ENCODE peak calls at places on chromosomes 12 and 14, in seven cellular contexts. One of them, this sample, is unnamed.
A peak's percentile ranks its signal among the peaks of the same experiment; 100 is the strongest.

GRCh38 chr14:51873221-51873893 is 12.9 kb downstream of the GNG2 start:
- DNase-seq in fibroblast of lung: peak; percentile 96
- DNase-seq in activated T-helper 1 cell treated with anti-CD3 and anti-CD28 coated beads, Interleukin-12 subunit alpha, Interleukin-12 subunit beta, Interleukin-2, Interleukin-4 antibody, amounts not matched to agents 30 ng/mL and 10 ng/mL and 1 ng/mL, durations not matched to agents 14 hours and 24 hours and 36 hours: peak; percentile 24
- DNase-seq in AG08396: peak; percentile 72
- DNase-seq in GM06990: peak; percentile 82
- DNase-seq in ACHN: no peak
- DNase-seq in caudate nucleus: no peak
- DNase-seq in this sample: peak; percentile 98

GRCh38 chr12:93134893-93135285 is 205.8 kb upstream of the EEA1 start:
- DNase-seq in fibroblast of lung: no peak
- DNase-seq in ACHN: no peak
- DNase-seq in GM06990: no peak
- DNase-seq in AG08396: no peak
- DNase-seq in activated T-helper 1 cell treated with anti-CD3 and anti-CD28 coated beads, Interleukin-12 subunit alpha, Interleukin-12 subunit beta, Interleukin-2, Interleukin-4 antibody, amounts not matched to agents 30 ng/mL and 10 ng/mL and 1 ng/mL, durations not matched to agents 14 hours and 24 hours and 36 hours: no peak
- DNase-seq in caudate nucleus: no peak
- DNase-seq in this sample: no peak

GRCh38 chr14:67385618-67386017 is 25.5 kb downstream of the EIF2S1 start:
- DNase-seq in ACHN: no peak
- DNase-seq in fibroblast of lung: no peak
- DNase-seq in GM06990: no peak
- DNase-seq in AG08396: no peak
- DNase-seq in caudate nucleus: no peak
- DNase-seq in activated T-helper 1 cell treated with anti-CD3 and anti-CD28 coated beads, Interleukin-12 subunit alpha, Interleukin-12 subunit beta, Interleukin-2, Interleukin-4 antibody, amounts not matched to agents 30 ng/mL and 10 ng/mL and 1 ng/mL, durations not matched to agents 14 hours and 24 hours and 36 hours: no peak
- DNase-seq in this sample: no peak

GRCh38 chr12:105204916-105205315 is 31.1 kb downstream of the APPL2 start:
- DNase-seq in ACHN: no peak
- DNase-seq in AG08396: no peak
- DNase-seq in GM06990: no peak
- DNase-seq in fibroblast of lung: peak; percentile 92
- DNase-seq in caudate nucleus: no peak
- DNase-seq in activated T-helper 1 cell treated with anti-CD3 and anti-CD28 coated beads, Interleukin-12 subunit alpha, Interleukin-12 subunit beta, Interleukin-2, Interleukin-4 antibody, amounts not matched to agents 30 ng/mL and 10 ng/mL and 1 ng/mL, durations not matched to agents 14 hours and 24 hours and 36 hours: no peak
- DNase-seq in this sample: peak; percentile 89

GRCh38 chr12:69161835-69162234 is 77.5 kb upstream of the CPSF6 start:
- DNase-seq in GM06990: peak; percentile 33
- DNase-seq in AG08396: no peak
- DNase-seq in fibroblast of lung: peak; percentile 33
- DNase-seq in ACHN: no peak
- DNase-seq in activated T-helper 1 cell treated with anti-CD3 and anti-CD28 coated beads, Interleukin-12 subunit alpha, Interleukin-12 subunit beta, Interleukin-2, Interleukin-4 antibody, amounts not matched to agents 30 ng/mL and 10 ng/mL and 1 ng/mL, durations not matched to agents 14 hours and 24 hours and 36 hours: peak; percentile 14
- DNase-seq in caudate nucleus: no peak
- DNase-seq in this sample: peak; percentile 38

GRCh38 chr12:124224535-124225110 is 70.3 kb upstream of the RFLNA start:
- DNase-seq in fibroblast of lung: no peak
- DNase-seq in ACHN: no peak
- DNase-seq in activated T-helper 1 cell treated with anti-CD3 and anti-CD28 coated beads, Interleukin-12 subunit alpha, Interleukin-12 subunit beta, Interleukin-2, Interleukin-4 antibody, amounts not matched to agents 30 ng/mL and 10 ng/mL and 1 ng/mL, durations not matched to agents 14 hours and 24 hours and 36 hours: no peak
- DNase-seq in AG08396: no peak
- DNase-seq in GM06990: no peak
- DNase-seq in caudate nucleus: no peak
- DNase-seq in this sample: no peak

GRCh38 chr14:91114079-91115065 is 499 bp downstream of the DGLUCY start:
- DNase-seq in caudate nucleus: peak; percentile 92
- DNase-seq in ACHN: peak; percentile 69
- DNase-seq in GM06990: peak; percentile 83
- DNase-seq in AG08396: peak; percentile 49
- DNase-seq in fibroblast of lung: peak; percentile 34
- DNase-seq in activated T-helper 1 cell treated with anti-CD3 and anti-CD28 coated beads, Interleukin-12 subunit alpha, Interleukin-12 subunit beta, Interleukin-2, Interleukin-4 antibody, amounts not matched to agents 30 ng/mL and 10 ng/mL and 1 ng/mL, durations not matched to agents 14 hours and 24 hours and 36 hours: peak; percentile 74
- DNase-seq in this sample: peak; percentile 77

GRCh38 chr12:98352218-98352811 is 163.1 kb upstream of the TMPO start:
- DNase-seq in ACHN: peak; percentile 65
- DNase-seq in fibroblast of lung: peak; percentile 99
- DNase-seq in caudate nucleus: no peak
- DNase-seq in GM06990: no peak
- DNase-seq in AG08396: peak; percentile 34
- DNase-seq in activated T-helper 1 cell treated with anti-CD3 and anti-CD28 coated beads, Interleukin-12 subunit alpha, Interleukin-12 subunit beta, Interleukin-2, Interleukin-4 antibody, amounts not matched to agents 30 ng/mL and 10 ng/mL and 1 ng/mL, durations not matched to agents 14 hours and 24 hours and 36 hours: no peak
- DNase-seq in this sample: peak; percentile 79

GRCh38 chr12:127169321-127170270 is 1097.4 kb upstream of the TMEM132C start:
- DNase-seq in caudate nucleus: no peak
- DNase-seq in GM06990: no peak
- DNase-seq in AG08396: no peak
- DNase-seq in ACHN: no peak
- DNase-seq in activated T-helper 1 cell treated with anti-CD3 and anti-CD28 coated beads, Interleukin-12 subunit alpha, Interleukin-12 subunit beta, Interleukin-2, Interleukin-4 antibody, amounts not matched to agents 30 ng/mL and 10 ng/mL and 1 ng/mL, durations not matched to agents 14 hours and 24 hours and 36 hours: no peak
- DNase-seq in fibroblast of lung: peak; percentile 81
- DNase-seq in this sample: no peak

GRCh38 chr14:104387385-104388010 is 192.1 kb upstream of the C14orf180 start:
- DNase-seq in caudate nucleus: no peak
- DNase-seq in ACHN: no peak
- DNase-seq in fibroblast of lung: no peak
- DNase-seq in GM06990: no peak
- DNase-seq in AG08396: no peak
- DNase-seq in activated T-helper 1 cell treated with anti-CD3 and anti-CD28 coated beads, Interleukin-12 subunit alpha, Interleukin-12 subunit beta, Interleukin-2, Interleukin-4 antibody, amounts not matched to agents 30 ng/mL and 10 ng/mL and 1 ng/mL, durations not matched to agents 14 hours and 24 hours and 36 hours: no peak
- DNase-seq in this sample: no peak

GRCh38 chr14:22131749-22132476 is 457.1 kb downstream of the DAD1 start:
- DNase-seq in caudate nucleus: no peak
- DNase-seq in fibroblast of lung: no peak
- DNase-seq in ACHN: peak; percentile 35
- DNase-seq in AG08396: no peak
- DNase-seq in activated T-helper 1 cell treated with anti-CD3 and anti-CD28 coated beads, Interleukin-12 subunit alpha, Interleukin-12 subunit beta, Interleukin-2, Interleukin-4 antibody, amounts not matched to agents 30 ng/mL and 10 ng/mL and 1 ng/mL, durations not matched to agents 14 hours and 24 hours and 36 hours: no peak
- DNase-seq in GM06990: no peak
- DNase-seq in this sample: no peak

GRCh38 chr12:41479431-41479830 is 291.3 kb downstream of the PDZRN4 start:
- DNase-seq in GM06990: no peak
- DNase-seq in caudate nucleus: no peak
- DNase-seq in fibroblast of lung: no peak
- DNase-seq in AG08396: no peak
- DNase-seq in ACHN: no peak
- DNase-seq in activated T-helper 1 cell treated with anti-CD3 and anti-CD28 coated beads, Interleukin-12 subunit alpha, Interleukin-12 subunit beta, Interleukin-2, Interleukin-4 antibody, amounts not matched to agents 30 ng/mL and 10 ng/mL and 1 ng/mL, durations not matched to agents 14 hours and 24 hours and 36 hours: no peak
- DNase-seq in this sample: no peak

This sample was measured in M059J.